ENCODE peak calls at places on chromosomes 12 and 14, in four cellular contexts. One of them, this sample, is unnamed. For H3K9me3, the result is how much of the 10 kb centered on the place peaks cover.

GRCh38 chr12:41073633-41074576 is 114.2 kb upstream of the PDZRN4 start:
- DNase-seq in esophagus squamous epithelium: no peak
- DNase-seq in Peyer's patch: no peak
- DNase-seq in left ventricle myocardium inferior: no peak
- DNase-seq in this sample: no peak

GRCh38 chr14:76954791-76955190 is 73.7 kb downstream of the IRF2BPL start:
- DNase-seq in esophagus squamous epithelium: no peak
- DNase-seq in Peyer's patch: no peak
- DNase-seq in left ventricle myocardium inferior: no peak
- DNase-seq in this sample: no peak

GRCh38 chr12:99766408-99766807 is 118.9 kb downstream of the GARIN6 start:
- DNase-seq in esophagus squamous epithelium: no peak
- DNase-seq in Peyer's patch: no peak
- DNase-seq in left ventricle myocardium inferior: no peak
- DNase-seq in this sample: no peak

GRCh38 chr12:52873832-52874572 is 25.2 kb upstream of the KRT78 start:
- DNase-seq in left ventricle myocardium inferior: peak
- DNase-seq in esophagus squamous epithelium: no peak
- DNase-seq in Peyer's patch: peak
- DNase-seq in this sample: peak

GRCh38 chr12:54917001-54917488 is 62.7 kb downstream of the MUCL1 start:
- DNase-seq in left ventricle myocardium inferior: no peak
- DNase-seq in esophagus squamous epithelium: no peak
- DNase-seq in Peyer's patch: no peak
- DNase-seq in this sample: no peak

GRCh38 chr12:54304187-54304810 is 3.5 kb upstream of the NFE2 start:
- DNase-seq in left ventricle myocardium inferior: peak
- DNase-seq in esophagus squamous epithelium: peak
- DNase-seq in Peyer's patch: peak
- DNase-seq in this sample: peak

GRCh38 chr12:124179936-124180605 is 114.8 kb upstream of the RFLNA start:
- DNase-seq in left ventricle myocardium inferior: no peak
- DNase-seq in Peyer's patch: no peak
- DNase-seq in esophagus squamous epithelium: no peak
- DNase-seq in this sample: no peak

GRCh38 chr12:95593266-95593871 is 42.1 kb upstream of the USP44 start:
- DNase-seq in Peyer's patch: no peak
- DNase-seq in esophagus squamous epithelium: no peak
- DNase-seq in left ventricle myocardium inferior: peak
- DNase-seq in this sample: no peak

GRCh38 chr12:3097186-3097804 is 20.1 kb downstream of the TSPAN9 start:
- DNase-seq in esophagus squamous epithelium: no peak
- DNase-seq in left ventricle myocardium inferior: peak
- DNase-seq in Peyer's patch: peak
- DNase-seq in this sample: peak

GRCh38 chr12:95857151-95857550 is 1.6 kb upstream of the SNRPF start:
- DNase-seq in left ventricle myocardium inferior: no peak
- DNase-seq in Peyer's patch: no peak
- DNase-seq in esophagus squamous epithelium: no peak
- DNase-seq in this sample: no peak

GRCh38 chr14:71296184-71296583 is 388.9 kb downstream of the PCNX1 start:
- DNase-seq in esophagus squamous epithelium: no peak
- DNase-seq in Peyer's patch: no peak
- DNase-seq in left ventricle myocardium inferior: no peak
- DNase-seq in this sample: no peak

GRCh38 chr12:64900540-64900939 is 76.1 kb downstream of the TBC1D30 start:
- DNase-seq in Peyer's patch: no peak
- DNase-seq in left ventricle myocardium inferior: no peak
- DNase-seq in esophagus squamous epithelium: no peak
- DNase-seq in this sample: no peak

GRCh38 chr12:45918818-45919217 is 71.6 kb downstream of the SCAF11 start:
- DNase-seq in Peyer's patch: no peak
- DNase-seq in left ventricle myocardium inferior: no peak
- DNase-seq in esophagus squamous epithelium: no peak
- DNase-seq in this sample: no peak

GRCh38 chr14:92500491-92500941 is 13.1 kb upstream of the RIN3 start:
- DNase-seq in esophagus squamous epithelium: no peak
- DNase-seq in left ventricle myocardium inferior: peak
- DNase-seq in Peyer's patch: no peak
- DNase-seq in this sample: no peak

GRCh38 chr14:101781240-101782061 is 19.9 kb downstream of the PPP2R5C start:
- DNase-seq in left ventricle myocardium inferior: no peak
- DNase-seq in esophagus squamous epithelium: no peak
- DNase-seq in Peyer's patch: no peak
- DNase-seq in this sample: no peak

GRCh38 chr14:103808403-103809001 is 38.9 kb downstream of the PPP1R13B start:
- DNase-seq in left ventricle myocardium inferior: peak
- DNase-seq in Peyer's patch: peak
- DNase-seq in esophagus squamous epithelium: no peak
- DNase-seq in this sample: peak

GRCh38 chr12:76450690-76451089 is 102.5 kb upstream of the BBS10 start:
- DNase-seq in left ventricle myocardium inferior: no peak
- DNase-seq in Peyer's patch: no peak
- DNase-seq in esophagus squamous epithelium: no peak
- DNase-seq in this sample: no peak

GRCh38 chr14:51401756-51402155 is 161.7 kb downstream of the TMX1 start:
- DNase-seq in Peyer's patch: no peak
- DNase-seq in esophagus squamous epithelium: no peak
- DNase-seq in left ventricle myocardium inferior: peak
- DNase-seq in this sample: peak

GRCh38 chr14:48586099-48586498 is 910.7 kb upstream of the MDGA2 start:
- DNase-seq in left ventricle myocardium inferior: no peak
- DNase-seq in esophagus squamous epithelium: no peak
- DNase-seq in Peyer's patch: no peak
- DNase-seq in this sample: no peak

GRCh38 chr12:71135812-71136176 is 22.0 kb downstream of the TSPAN8 start:
- DNase-seq in Peyer's patch: no peak
- DNase-seq in left ventricle myocardium inferior: no peak
- DNase-seq in esophagus squamous epithelium: no peak
- DNase-seq in this sample: no peak

GRCh38 chr14:69713976-69714716 is 52.8 kb upstream of the SRSF5 start:
- DNase-seq in esophagus squamous epithelium: no peak
- DNase-seq in Peyer's patch: peak
- DNase-seq in left ventricle myocardium inferior: no peak
- DNase-seq in this sample: no peak

GRCh38 chr14:76701436-76701835 is 59.8 kb upstream of the VASH1 start:
- DNase-seq in esophagus squamous epithelium: no peak
- DNase-seq in Peyer's patch: no peak
- DNase-seq in left ventricle myocardium inferior: no peak
- DNase-seq in this sample: no peak

GRCh38 chr12:90909069-90909676 is 45.8 kb downstream of the CCER1 start:
- DNase-seq in esophagus squamous epithelium: no peak
- DNase-seq in left ventricle myocardium inferior: no peak
- DNase-seq in Peyer's patch: no peak
- DNase-seq in this sample: no peak

GRCh38 chr14:32109676-32110075 is 32.6 kb downstream of the ARHGAP5 start:
- DNase-seq in left ventricle myocardium inferior: no peak
- DNase-seq in esophagus squamous epithelium: no peak
- DNase-seq in Peyer's patch: no peak
- DNase-seq in this sample: no peak

GRCh38 chr12:100127766-100128508 is 14.7 kb downstream of the BLTP3B start:
- DNase-seq in left ventricle myocardium inferior: no peak
- DNase-seq in esophagus squamous epithelium: no peak
- DNase-seq in Peyer's patch: no peak
- DNase-seq in this sample: no peak

DNA sequence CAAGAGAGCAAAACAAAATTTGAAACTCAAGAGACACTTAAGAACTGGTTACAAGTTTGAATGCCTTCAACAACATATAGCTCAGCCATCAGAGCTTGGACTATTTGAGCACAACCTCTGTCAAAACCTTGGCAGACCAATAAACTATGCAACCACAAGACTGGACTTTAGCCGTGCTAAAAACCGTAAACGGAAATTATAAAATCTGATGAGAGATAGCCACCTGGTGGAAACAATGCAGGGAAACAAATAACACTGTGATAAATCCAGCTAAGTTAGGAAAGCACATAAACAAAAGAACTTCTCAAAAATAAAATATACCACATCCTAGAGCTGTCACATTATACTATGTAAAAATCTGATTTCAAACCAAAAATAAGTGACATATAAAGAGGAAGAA is 1074.2 kb upstream of the NOVA1 start:
- DNase-seq in esophagus squamous epithelium: no peak
- DNase-seq in Peyer's patch: no peak
- DNase-seq in left ventricle myocardium inferior: no peak
- DNase-seq in this sample: no peak
- H3K9me3 ChIP-seq in esophagus squamous epithelium: under half
- H3K9me3 ChIP-seq in Peyer's patch: under half
- H3K9me3 ChIP-seq in left ventricle myocardium inferior: under half
- H3K9me3 ChIP-seq in this sample: under half

GRCh38 chr12:125245601-125246345 is 180.5 kb downstream of the AACS start:
- DNase-seq in left ventricle myocardium inferior: no peak
- DNase-seq in esophagus squamous epithelium: no peak
- DNase-seq in Peyer's patch: no peak
- DNase-seq in this sample: no peak
- H3K27ac ChIP-seq in left ventricle myocardium inferior: no peak
- H3K27ac ChIP-seq in esophagus squamous epithelium: peak
- H3K27ac ChIP-seq in Peyer's patch: no peak
- H3K27ac ChIP-seq in this sample: no peak

GRCh38 chr14:61146896-61147295 is 134.2 kb downstream of the TMEM30B start:
- DNase-seq in esophagus squamous epithelium: no peak
- DNase-seq in Peyer's patch: no peak
- DNase-seq in left ventricle myocardium inferior: no peak
- DNase-seq in this sample: no peak
- TF ChIP-seq CTCF in esophagus squamous epithelium: no peak
- TF ChIP-seq CTCF in Peyer's patch: no peak
- TF ChIP-seq CTCF in left ventricle myocardium inferior: no peak
- TF ChIP-seq CTCF in this sample: no peak

GRCh38 chr14:106024983-106025604 is 498.7 kb downstream of the TMEM121 start:
- DNase-seq in Peyer's patch: peak
- DNase-seq in esophagus squamous epithelium: no peak
- DNase-seq in left ventricle myocardium inferior: no peak
- DNase-seq in this sample: no peak
- H3K9me3 ChIP-seq in Peyer's patch: under half
- H3K9me3 ChIP-seq in esophagus squamous epithelium: under half
- H3K9me3 ChIP-seq in left ventricle myocardium inferior: under half
- H3K9me3 ChIP-seq in this sample: under half

GRCh38 chr12:112011685-112012084 is 1.3 kb downstream of the TMEM116 start:
- DNase-seq in Peyer's patch: no peak
- DNase-seq in left ventricle myocardium inferior: no peak
- DNase-seq in esophagus squamous epithelium: no peak
- DNase-seq in this sample: no peak
- H3K27ac ChIP-seq in Peyer's patch: peak
- H3K27ac ChIP-seq in left ventricle myocardium inferior: peak
- H3K27ac ChIP-seq in esophagus squamous epithelium: peak
- H3K27ac ChIP-seq in this sample: no peak

DNA sequence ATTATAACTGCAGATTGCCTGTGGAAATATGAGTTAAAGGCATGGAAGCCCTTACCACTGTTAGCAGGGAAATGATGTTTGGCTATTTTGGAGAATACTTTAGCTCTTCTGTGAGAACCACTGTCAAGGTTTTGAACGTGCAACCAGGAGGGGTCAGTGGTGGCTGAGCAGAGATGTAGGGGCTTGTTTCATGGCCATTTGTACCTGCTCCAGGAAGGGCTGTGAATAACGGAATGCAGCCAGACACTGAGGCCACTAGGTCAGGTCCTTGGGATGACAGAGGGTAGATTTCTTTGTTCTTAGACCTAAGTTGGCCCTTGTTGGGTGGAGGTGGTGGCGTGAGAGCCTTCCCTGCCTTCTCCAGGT is 8.3 kb downstream of the TRAF3 start:
- DNase-seq in Peyer's patch: no peak
- DNase-seq in esophagus squamous epithelium: no peak
- DNase-seq in left ventricle myocardium inferior: no peak
- DNase-seq in this sample: no peak
- TF ChIP-seq CTCF in Peyer's patch: no peak
- TF ChIP-seq CTCF in esophagus squamous epithelium: no peak
- TF ChIP-seq CTCF in left ventricle myocardium inferior: no peak
- TF ChIP-seq CTCF in this sample: no peak

GRCh38 chr12:133231001-133231400 is 4.7 kb downstream of the ANHX start:
- DNase-seq in esophagus squamous epithelium: no peak
- DNase-seq in left ventricle myocardium inferior: no peak
- DNase-seq in Peyer's patch: no peak
- DNase-seq in this sample: no peak

GRCh38 chr12:133225527-133225926 is 10.2 kb downstream of the ANHX start:
- DNase-seq in Peyer's patch: no peak
- DNase-seq in esophagus squamous epithelium: no peak
- DNase-seq in left ventricle myocardium inferior: no peak
- DNase-seq in this sample: no peak

GRCh38 chr12:133227281-133227852 is 8.3 kb downstream of the ANHX start:
- DNase-seq in esophagus squamous epithelium: no peak
- DNase-seq in left ventricle myocardium inferior: no peak
- DNase-seq in Peyer's patch: no peak
- DNase-seq in this sample: no peak

GRCh38 chr12:133222211-133222610 is 13.5 kb downstream of the ANHX start:
- DNase-seq in esophagus squamous epithelium: no peak
- DNase-seq in left ventricle myocardium inferior: no peak
- DNase-seq in Peyer's patch: no peak
- DNase-seq in this sample: no peak

GRCh38 chr12:133226690-133227089 is 9.0 kb downstream of the ANHX start:
- DNase-seq in Peyer's patch: no peak
- DNase-seq in esophagus squamous epithelium: no peak
- DNase-seq in left ventricle myocardium inferior: no peak
- DNase-seq in this sample: no peak
- H3K9me3 ChIP-seq in Peyer's patch: under half
- H3K9me3 ChIP-seq in esophagus squamous epithelium: under half
- H3K9me3 ChIP-seq in left ventricle myocardium inferior: half or more
- H3K9me3 ChIP-seq in this sample: under half

GRCh38 chr14:21087294-21088091 is 11.0 kb downstream of the ZNF219 start:
- DNase-seq in esophagus squamous epithelium: no peak
- DNase-seq in left ventricle myocardium inferior: no peak
- DNase-seq in Peyer's patch: peak
- DNase-seq in this sample: no peak
- H3K27ac ChIP-seq in esophagus squamous epithelium: peak
- H3K27ac ChIP-seq in left ventricle myocardium inferior: peak
- H3K27ac ChIP-seq in Peyer's patch: peak
- H3K27ac ChIP-seq in this sample: no peak